ENCODE peak calls at places on chromosomes 4 and X, in six cellular contexts. One of them, this sample, is unnamed.

GRCh38 chr4:74444891-74445642 is at the start of gene AREG:
- DNase-seq in suprapubic skin: peak
- DNase-seq in transverse colon: peak
- DNase-seq in stomach: peak
- DNase-seq in K562: peak
- DNase-seq in upper lobe of left lung: peak
- DNase-seq in this sample: peak

GRCh38 chr4:171342646-171343045 is 470.6 kb upstream of the GALNTL6 start:
- DNase-seq in suprapubic skin: no peak
- DNase-seq in transverse colon: no peak
- DNase-seq in stomach: no peak
- DNase-seq in K562: no peak
- DNase-seq in upper lobe of left lung: no peak
- DNase-seq in this sample: no peak

GRCh38 chr4:188658958-188659522 is 519.8 kb downstream of the TRIML1 start:
- DNase-seq in suprapubic skin: no peak
- DNase-seq in transverse colon: no peak
- DNase-seq in stomach: no peak
- DNase-seq in K562: peak
- DNase-seq in upper lobe of left lung: peak
- DNase-seq in this sample: no peak

GRCh38 chr4:171629737-171630136 is 183.5 kb upstream of the GALNTL6 start:
- DNase-seq in suprapubic skin: no peak
- DNase-seq in transverse colon: no peak
- DNase-seq in stomach: no peak
- DNase-seq in K562: peak
- DNase-seq in upper lobe of left lung: no peak
- DNase-seq in this sample: no peak

GRCh38 chrX:106168107-106168506 is at the start of gene PWWP3B:
- DNase-seq in suprapubic skin: no peak
- DNase-seq in transverse colon: peak
- DNase-seq in stomach: peak
- DNase-seq in K562: peak
- DNase-seq in upper lobe of left lung: no peak
- DNase-seq in this sample: no peak

GRCh38 chr4:7831330-7831729 is 108.3 kb downstream of the AFAP1 start:
- DNase-seq in suprapubic skin: no peak
- DNase-seq in transverse colon: no peak
- DNase-seq in stomach: no peak
- DNase-seq in K562: peak
- DNase-seq in upper lobe of left lung: no peak
- DNase-seq in this sample: peak

GRCh38 chr4:118765399-118765798 is 70.5 kb downstream of the SEC24D start:
- DNase-seq in suprapubic skin: no peak
- DNase-seq in transverse colon: no peak
- DNase-seq in stomach: no peak
- DNase-seq in K562: peak
- DNase-seq in upper lobe of left lung: no peak
- DNase-seq in this sample: no peak

GRCh38 chrX:31223817-31224216 is 152.0 kb upstream of the FTHL17 start:
- DNase-seq in suprapubic skin: no peak
- DNase-seq in transverse colon: no peak
- DNase-seq in stomach: no peak
- DNase-seq in K562: peak
- DNase-seq in upper lobe of left lung: no peak
- DNase-seq in this sample: no peak

GRCh38 chrX:17414839-17415238 is 39.8 kb downstream of the NHS start:
- DNase-seq in suprapubic skin: no peak
- DNase-seq in transverse colon: peak
- DNase-seq in stomach: peak
- DNase-seq in K562: no peak
- DNase-seq in upper lobe of left lung: no peak
- DNase-seq in this sample: no peak

DNA sequence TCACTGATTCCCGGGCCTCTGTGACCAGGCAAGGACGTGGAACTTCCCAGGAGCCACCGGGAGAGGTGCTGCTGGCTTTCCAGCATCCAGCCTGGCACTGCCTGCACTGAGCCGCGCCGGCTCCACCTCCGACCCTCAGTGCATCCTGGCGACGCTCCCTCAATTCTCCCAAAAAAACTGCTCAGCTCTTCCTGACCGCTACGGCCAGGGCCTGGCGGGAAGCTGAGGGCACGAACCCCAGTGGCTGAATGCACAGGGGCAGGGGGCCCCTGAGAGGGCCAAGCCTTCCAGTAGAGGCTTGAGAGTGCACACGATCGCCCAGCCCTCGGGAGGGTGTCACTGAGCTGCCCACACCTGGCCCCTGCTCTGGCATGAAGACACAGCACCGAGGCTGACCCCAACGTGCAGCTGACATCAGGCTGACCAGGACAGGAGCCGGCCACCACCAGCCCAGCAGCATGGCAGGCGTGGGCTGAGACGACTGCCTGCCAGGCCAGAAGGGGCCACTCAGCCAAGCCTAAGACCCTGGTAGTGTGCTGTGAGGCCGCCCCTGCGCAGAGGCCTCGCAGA is 6.9 kb downstream of the CTBP1 start:
- DNase-seq in suprapubic skin: peak
- DNase-seq in transverse colon: peak
- DNase-seq in stomach: no peak
- DNase-seq in K562: no peak
- DNase-seq in upper lobe of left lung: peak
- DNase-seq in this sample: peak
- TF ChIP-seq POLR2AphosphoS5 in suprapubic skin: no peak
- TF ChIP-seq POLR2AphosphoS5 in transverse colon: no peak
- TF ChIP-seq POLR2AphosphoS5 in stomach: no peak
- TF ChIP-seq POLR2AphosphoS5 in K562: no peak
- TF ChIP-seq POLR2AphosphoS5 in upper lobe of left lung: no peak
- TF ChIP-seq POLR2AphosphoS5 in this sample: no peak

GRCh38 chr4:183377491-183377890 is 55.3 kb upstream of the CLDN24 start:
- DNase-seq in suprapubic skin: no peak
- DNase-seq in transverse colon: no peak
- DNase-seq in stomach: no peak
- DNase-seq in K562: no peak
- DNase-seq in upper lobe of left lung: no peak
- DNase-seq in this sample: no peak
- TF ChIP-seq EP300 in suprapubic skin: no peak
- TF ChIP-seq EP300 in transverse colon: no peak
- TF ChIP-seq EP300 in stomach: no peak
- TF ChIP-seq EP300 in K562: no peak
- TF ChIP-seq EP300 in upper lobe of left lung: no peak
- TF ChIP-seq EP300 in this sample: no peak

DNA sequence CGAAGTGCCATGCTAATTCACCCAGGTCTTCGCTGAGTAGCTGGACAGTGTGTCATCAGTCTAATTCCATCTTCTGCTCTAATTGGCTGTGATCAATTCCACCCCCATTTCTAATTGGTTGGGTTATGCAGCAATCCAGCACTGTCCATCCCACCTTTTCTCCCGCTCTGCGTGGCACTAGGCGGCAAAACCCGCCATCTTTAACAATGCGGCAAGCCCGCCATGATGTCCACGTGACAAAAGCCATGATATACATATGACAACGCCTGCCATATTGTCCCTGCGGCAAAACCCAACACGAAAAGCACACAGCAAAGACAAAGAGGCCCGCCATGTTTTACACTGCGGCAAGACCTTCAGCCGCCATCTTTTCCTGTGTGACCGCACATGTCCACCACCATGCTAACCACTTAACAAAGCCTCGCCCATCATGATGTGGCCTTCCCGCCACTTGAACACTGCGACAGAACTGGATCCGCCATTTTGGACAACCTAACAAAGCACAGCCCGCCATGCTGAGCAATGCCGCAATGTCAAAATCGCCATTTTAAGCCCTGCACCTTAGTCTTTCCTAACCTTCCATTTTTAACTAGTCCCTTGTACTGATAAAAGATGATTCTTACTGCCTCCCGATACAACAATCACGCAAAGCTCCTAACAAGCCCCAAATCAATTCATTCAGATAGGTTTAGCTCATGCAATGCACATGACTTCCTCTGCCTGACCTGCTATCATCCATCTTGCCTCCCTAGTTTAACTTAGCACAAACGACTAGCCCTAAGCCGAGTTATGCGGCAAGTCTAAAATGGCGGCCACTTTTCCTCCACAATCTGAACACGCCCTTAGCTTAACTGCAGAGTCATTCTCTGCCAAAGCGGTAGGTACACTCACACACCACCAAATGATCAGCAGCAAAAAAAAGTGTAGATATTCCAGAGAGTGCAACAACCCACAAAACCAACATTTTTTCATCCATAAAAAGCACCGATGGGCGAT is 288.3 kb downstream of the CHIC1 start:
- DNase-seq in suprapubic skin: no peak
- DNase-seq in transverse colon: peak
- DNase-seq in stomach: peak
- DNase-seq in K562: peak
- DNase-seq in upper lobe of left lung: no peak
- DNase-seq in this sample: peak
- TF ChIP-seq POLR2AphosphoS5 in suprapubic skin: no peak
- TF ChIP-seq POLR2AphosphoS5 in transverse colon: peak
- TF ChIP-seq POLR2AphosphoS5 in stomach: peak
- TF ChIP-seq POLR2AphosphoS5 in K562: no peak
- TF ChIP-seq POLR2AphosphoS5 in upper lobe of left lung: peak
- TF ChIP-seq POLR2AphosphoS5 in this sample: no peak

DNA sequence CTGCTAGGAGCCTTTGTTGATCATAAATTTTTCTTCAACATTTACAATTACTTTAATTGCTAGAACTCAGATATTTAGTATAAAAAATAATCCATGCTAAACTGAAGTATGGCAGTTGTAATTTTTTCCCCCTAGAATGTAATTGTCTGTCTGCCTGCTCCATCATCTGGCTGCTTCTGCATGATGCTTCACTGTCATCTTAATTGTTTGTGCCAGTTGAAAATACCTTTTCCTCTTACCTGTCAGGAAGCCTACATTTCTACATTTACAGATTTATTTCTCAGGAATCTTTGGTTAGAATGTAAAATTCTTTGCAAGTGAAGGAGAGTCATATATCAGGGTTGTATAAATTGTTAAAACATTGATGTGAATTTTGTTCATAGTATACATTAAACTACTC is 348.6 kb downstream of the GRXCR1 start:
- DNase-seq in suprapubic skin: no peak
- DNase-seq in transverse colon: no peak
- DNase-seq in stomach: no peak
- DNase-seq in K562: no peak
- DNase-seq in upper lobe of left lung: no peak
- DNase-seq in this sample: no peak
- TF ChIP-seq EP300 in suprapubic skin: no peak
- TF ChIP-seq EP300 in transverse colon: no peak
- TF ChIP-seq EP300 in stomach: no peak
- TF ChIP-seq EP300 in K562: no peak
- TF ChIP-seq EP300 in upper lobe of left lung: no peak
- TF ChIP-seq EP300 in this sample: no peak

DNA sequence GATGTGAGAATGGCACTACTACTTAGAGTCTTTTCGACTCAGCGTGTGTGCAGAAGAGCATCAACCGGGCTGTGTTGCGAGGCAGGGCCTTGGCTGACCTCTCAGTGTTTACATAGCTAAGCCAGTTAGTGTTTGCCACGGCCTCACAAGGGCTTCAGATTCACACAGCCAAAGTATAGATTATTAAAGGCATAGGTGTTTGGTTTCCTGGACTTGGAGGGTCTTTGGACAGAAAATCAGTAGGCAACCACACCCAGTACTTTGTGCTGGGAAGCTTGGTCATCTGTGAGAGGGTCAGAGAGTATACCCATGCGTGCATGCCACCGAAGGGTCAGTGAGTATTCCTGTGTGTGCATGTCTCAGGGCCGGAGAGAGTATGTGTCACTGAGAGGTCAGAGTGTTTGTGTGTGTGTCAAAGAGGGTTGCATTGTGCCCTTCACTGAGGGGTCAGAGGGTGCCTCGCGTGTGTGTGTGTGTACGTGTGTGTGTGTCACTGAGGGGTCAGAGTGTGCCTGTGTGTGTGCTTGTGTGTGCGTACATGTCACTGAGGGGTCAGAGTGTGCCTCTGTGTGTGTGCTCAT is 69.7 kb upstream of the MSANTD1 start:
- DNase-seq in suprapubic skin: no peak
- DNase-seq in transverse colon: no peak
- DNase-seq in stomach: peak
- DNase-seq in K562: no peak
- DNase-seq in upper lobe of left lung: no peak
- DNase-seq in this sample: no peak
- TF ChIP-seq POLR2AphosphoS5 in suprapubic skin: no peak
- TF ChIP-seq POLR2AphosphoS5 in transverse colon: no peak
- TF ChIP-seq POLR2AphosphoS5 in stomach: no peak
- TF ChIP-seq POLR2AphosphoS5 in K562: no peak
- TF ChIP-seq POLR2AphosphoS5 in upper lobe of left lung: no peak
- TF ChIP-seq POLR2AphosphoS5 in this sample: no peak

GRCh38 chr4:6755088-6755753 is 27.3 kb upstream of the KIAA0232 start:
- DNase-seq in suprapubic skin: no peak
- DNase-seq in transverse colon: no peak
- DNase-seq in stomach: no peak
- DNase-seq in K562: peak
- DNase-seq in upper lobe of left lung: peak
- DNase-seq in this sample: no peak
- TF ChIP-seq EP300 in suprapubic skin: no peak
- TF ChIP-seq EP300 in transverse colon: no peak
- TF ChIP-seq EP300 in stomach: no peak
- TF ChIP-seq EP300 in K562: no peak
- TF ChIP-seq EP300 in upper lobe of left lung: no peak
- TF ChIP-seq EP300 in this sample: no peak

DNA sequence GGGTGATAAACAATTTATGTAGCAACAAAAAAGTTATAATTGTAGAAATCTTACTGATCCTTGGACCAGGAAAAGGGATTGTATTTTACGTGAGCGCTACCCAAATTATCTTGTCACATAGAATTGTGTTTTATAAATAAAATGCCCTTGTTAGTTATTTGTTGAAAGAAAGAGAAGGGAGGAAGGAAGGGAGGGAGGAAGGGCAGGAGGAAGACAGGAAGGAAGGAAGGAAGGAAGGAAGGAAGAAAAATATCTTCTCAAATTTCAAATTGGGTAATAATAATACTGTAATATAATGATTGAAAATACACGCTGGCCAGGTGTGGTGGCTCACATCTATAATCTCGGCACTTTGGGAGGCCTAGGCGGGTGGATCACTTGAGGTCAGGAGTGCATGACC is 206.2 kb upstream of the TLL1 start:
- DNase-seq in suprapubic skin: no peak
- DNase-seq in transverse colon: no peak
- DNase-seq in stomach: no peak
- DNase-seq in K562: no peak
- DNase-seq in upper lobe of left lung: no peak
- DNase-seq in this sample: no peak
- TF ChIP-seq POLR2AphosphoS5 in suprapubic skin: no peak
- TF ChIP-seq POLR2AphosphoS5 in transverse colon: no peak
- TF ChIP-seq POLR2AphosphoS5 in stomach: no peak
- TF ChIP-seq POLR2AphosphoS5 in K562: no peak
- TF ChIP-seq POLR2AphosphoS5 in upper lobe of left lung: no peak
- TF ChIP-seq POLR2AphosphoS5 in this sample: no peak

This sample was measured in sigmoid colon.